ENCODE peak calls at places on chromosome 15, in four cellular contexts. M, E, L and B are unnamed samples.

GRCh38 chr15:40313531-40314398 is 6.0 kb upstream of the PLCB2 start:
- DNase-seq in L (no peak), E (no peak), M (no peak), B (no peak)

GRCh38 chr15:62853114-62853832 is 189.3 kb upstream of the TPM1 start:
- DNase-seq in M (no peak), E (peak), L (no peak), B (no peak)

GRCh38 chr15:80142646-80143045 is 10.2 kb upstream of the FAH start:
- DNase-seq in M (no peak), L (no peak), E (no peak), B (no peak)

GRCh38 chr15:48696627-48697312 is 51.3 kb upstream of the FBN1 start:
- DNase-seq in M (no peak), L (peak), E (no peak), B (no peak)

GRCh38 chr15:101694261-101694660 is 30.0 kb downstream of the TARS3 start:
- DNase-seq in E (no peak), M (no peak), L (no peak), B (no peak)

GRCh38 chr15:90774731-90775521 is 57.8 kb downstream of the BLM start:
- DNase-seq in M (peak), L (peak), E (peak), B (no peak)

GRCh38 chr15:100715571-100716455 is 113.4 kb downstream of the ASB7 start:
- DNase-seq in L (no peak), M (peak), E (peak), B (no peak)

GRCh38 chr15:48645558-48646330 is at the start of gene FBN1:
- DNase-seq in L (peak), E (peak), M (peak), B (no peak)

GRCh38 chr15:34161329-34161953 is 48.5 kb downstream of the KATNBL1 start:
- DNase-seq in M (no peak), L (peak), E (peak), B (peak)

GRCh38 chr15:40282144-40282869 is 557 bp downstream of the ANKRD63 start:
- DNase-seq in E (peak), M (no peak), L (no peak), B (no peak)

GRCh38 chr15:89419370-89419984 is 76.9 kb downstream of the RHCG start:
- DNase-seq in E (no peak), M (peak), L (peak), B (peak)

GRCh38 chr15:61634837-61635236 is 405.7 kb upstream of the RORA start:
- DNase-seq in E (no peak), M (no peak), L (no peak), B (no peak)

GRCh38 chr15:68623301-68623892 is 44.6 kb downstream of the CORO2B start:
- DNase-seq in E (no peak), M (peak), L (peak), B (no peak)

GRCh38 chr15:36609793-36610192 is 30.4 kb downstream of the CDIN1 start:
- DNase-seq in M (no peak), L (no peak), E (no peak), B (no peak)

GRCh38 chr15:24878153-24878552 is 76.6 kb upstream of the SNRPN start:
- DNase-seq in E (no peak), M (peak), L (peak), B (no peak)

GRCh38 chr15:55741592-55742497 is 1.1 kb downstream of the PRTG start:
- DNase-seq in M (no peak), E (peak), L (no peak), B (no peak)

GRCh38 chr15:41965441-41966413 is 6.6 kb downstream of the EHD4 start:
- DNase-seq in M (peak), L (peak), E (no peak), B (no peak)

GRCh38 chr15:88954431-88955277 is 41.5 kb upstream of the MFGE8 start:
- DNase-seq in M (peak), E (no peak), L (no peak), B (peak)

GRCh38 chr15:88331291-88331690 is 74.8 kb upstream of the NTRK3 start:
- DNase-seq in L (peak), M (peak), E (peak), B (peak)

GRCh38 chr15:27827336-27827735 is 271.8 kb downstream of the OCA2 start:
- DNase-seq in E (no peak), L (peak), M (peak), B (no peak)
- H3K4me2 ChIP-seq in E (no peak), L (peak), M (no peak), B (no peak)

GRCh38 chr15:70197318-70197944 is 99.7 kb upstream of the TLE3 start:
- DNase-seq in M (no peak), L (no peak), E (no peak), B (no peak)

GRCh38 chr15:70195171-70195807 is 97.6 kb upstream of the TLE3 start:
- DNase-seq in M (no peak), E (no peak), L (no peak), B (no peak)

GRCh38 chr15:70196314-70197291 is 98.9 kb upstream of the TLE3 start:
- DNase-seq in L (peak), E (no peak), M (peak), B (peak)

GRCh38 chr15:70194266-70194665 is 96.5 kb upstream of the TLE3 start:
- DNase-seq in L (no peak), E (no peak), M (no peak), B (no peak)

GRCh38 chr15:70195808-70196304 is 98.1 kb upstream of the TLE3 start:
- DNase-seq in L (peak), E (peak), M (peak), B (no peak)
- H3K4me2 ChIP-seq in L (no peak), E (no peak), M (no peak), B (no peak)

DNA sequence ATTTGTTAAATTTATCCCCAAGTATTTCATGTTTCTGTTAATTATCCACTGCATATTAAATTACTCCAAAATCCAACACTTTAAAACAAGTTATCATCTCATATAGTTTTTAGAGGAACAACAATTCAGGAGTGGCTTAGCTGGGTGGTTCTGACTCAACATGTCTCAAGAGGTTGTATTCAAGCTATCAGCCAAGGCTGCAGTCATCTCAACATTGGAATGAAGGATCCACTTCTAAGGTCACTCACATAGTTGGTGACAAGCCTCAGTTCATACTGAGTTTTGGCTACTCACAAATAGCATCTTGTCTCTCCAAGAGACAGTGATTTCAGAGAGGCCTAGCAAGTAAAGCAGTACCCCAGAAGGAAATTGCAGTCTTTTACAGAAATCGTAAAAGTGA is 134.7 kb downstream of the NR2E3 start:
- DNase-seq in L (peak), M (no peak), E (no peak), B (no peak)
- H3K4me2 ChIP-seq in L (no peak), M (no peak), E (no peak), B (no peak)

GRCh38 chr15:99436472-99437314 is 129.1 kb upstream of the MEF2A start:
- DNase-seq in M (no peak), E (no peak), L (no peak), B (no peak)
- H3K4me2 ChIP-seq in M (no peak), E (no peak), L (no peak), B (no peak)

GRCh38 chr15:23570466-23570865 is 5.0 kb downstream of the MKRN3 start:
- DNase-seq in E (peak), L (no peak), M (no peak), B (no peak)
- H3K4me2 ChIP-seq in E (peak), L (no peak), M (no peak), B (no peak)

DNA sequence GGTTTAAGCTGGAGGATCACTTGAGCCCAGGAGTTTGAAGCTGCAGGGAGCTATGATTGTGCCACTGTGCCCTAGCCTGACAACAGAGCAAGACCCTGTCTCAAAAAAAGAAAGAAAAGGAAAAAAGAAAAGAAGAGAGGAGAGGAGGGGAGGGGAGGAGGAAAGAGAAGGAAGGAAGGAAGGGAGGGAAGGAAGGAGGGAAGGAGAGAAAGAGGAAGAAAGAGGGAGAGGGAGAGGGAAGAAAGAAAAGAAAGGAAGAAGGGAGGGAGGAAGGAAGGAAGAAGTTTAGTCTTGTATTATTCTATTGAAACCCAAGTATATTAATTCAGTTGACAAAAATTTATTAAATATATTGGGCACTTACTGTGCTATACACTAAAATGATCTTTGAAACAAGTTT is 11.5 kb downstream of the GOLM2 start:
- DNase-seq in L (no peak), M (no peak), E (no peak), B (no peak)
- H3K4me2 ChIP-seq in L (no peak), M (no peak), E (no peak), B (peak)